ENCODE peak calls at places on chromosomes 7 and 10, in five cellular contexts. W is K562, E is SK-N-SH, Z is HepG2, T is GM12891. P is an unnamed sample.

GRCh38 chr10:24428410-24428782 is 219.5 kb downstream of the KIAA1217 start:
- DNase-seq in Z (no peak), E (no peak), W (no peak), T (no peak), P (no peak)

GRCh38 chr10:28569506-28570159 is 36.7 kb downstream of the WAC start:
- DNase-seq in E (no peak), W (peak; percentile 23), Z (peak; percentile 66), T (no peak), P (no peak)

GRCh38 chr7:139698879-139699278 is 78.9 kb downstream of the HIPK2 start:
- DNase-seq in Z (no peak), W (no peak), T (no peak), E (no peak), P (no peak)

GRCh38 chr10:71582019-71582418 is 137.6 kb downstream of the C10orf105 start:
- DNase-seq in T (no peak), Z (no peak), E (no peak), W (peak; percentile 51), P (no peak)

GRCh38 chr10:51892965-51893658 is 193.7 kb upstream of the CSTF2T start:
- DNase-seq in W (no peak), Z (peak; percentile 10), E (peak; percentile 26), T (no peak), P (no peak)

GRCh38 chr10:54554028-54554427 is 247.0 kb downstream of the PCDH15 start:
- DNase-seq in T (no peak), W (no peak), E (no peak), Z (no peak), P (no peak)

GRCh38 chr10:77566228-77566627 is 71.4 kb downstream of the KCNMA1 start:
- DNase-seq in E (no peak), T (no peak), Z (no peak), W (no peak), P (no peak)

GRCh38 chr7:102097601-102098161 is 189.0 kb upstream of the SH2B2 start:
- DNase-seq in T (no peak), E (no peak), W (no peak), Z (no peak), P (no peak)

GRCh38 chr10:124083740-124084397 is 9.5 kb downstream of the CHST15 start:
- DNase-seq in Z (no peak), W (no peak), E (no peak), T (no peak), P (no peak)

GRCh38 chr7:155948845-155949244 is 136.6 kb upstream of the SHH start:
- DNase-seq in E (no peak), T (no peak), Z (no peak), W (no peak), P (no peak)

GRCh38 chr7:84393776-84394175 is 199.2 kb upstream of the SEMA3A start:
- DNase-seq in Z (no peak), W (no peak), E (no peak), T (no peak), P (no peak)

GRCh38 chr10:102919237-102919959 is 1.3 kb downstream of the CNNM2 start:
- DNase-seq in W (no peak), E (peak; percentile 38), T (no peak), Z (peak; percentile 18), P (no peak)

GRCh38 chr7:130814753-130815152 is 80.7 kb upstream of the KLF14 start:
- DNase-seq in W (no peak), Z (no peak), E (no peak), T (no peak), P (no peak)

GRCh38 chr7:150388709-150389531 is 9.8 kb downstream of the ZNF775 start:
- DNase-seq in W (no peak), T (no peak), Z (peak; percentile 98), E (no peak), P (no peak)

GRCh38 chr7:28005075-28005847 is 175.3 kb downstream of the JAZF1 start:
- DNase-seq in Z (no peak), T (no peak), W (no peak), E (no peak), P (no peak)

GRCh38 chr10:68501691-68502090 is 25.6 kb downstream of the SLC25A16 start:
- DNase-seq in T (no peak), Z (no peak), E (no peak), W (no peak), P (no peak)

GRCh38 chr7:85021090-85021704 is 165.7 kb downstream of the SEMA3D start:
- DNase-seq in W (peak; percentile 22), T (no peak), E (no peak), Z (no peak), P (no peak)

GRCh38 chr7:38070718-38071117 is 107.3 kb upstream of the STARD3NL start:
- DNase-seq in T (peak; percentile 10), Z (no peak), E (peak; percentile 73), W (peak; percentile 35), P (no peak)

GRCh38 chr7:20520530-20520929 is 94.9 kb upstream of the ABCB5 start:
- DNase-seq in Z (no peak), E (no peak), T (no peak), W (no peak), P (no peak)

GRCh38 chr7:24778543-24779282 is 21.4 kb upstream of the GSDME start:
- DNase-seq in E (no peak), W (no peak), T (no peak), Z (no peak), P (no peak)

GRCh38 chr7:155234950-155235789 is 62.5 kb upstream of the INSIG1 start:
- DNase-seq in W (no peak), T (no peak), Z (no peak), E (no peak), P (no peak)

GRCh38 chr7:15041226-15041625 is 138.7 kb upstream of the DGKB start:
- DNase-seq in Z (no peak), W (no peak), T (no peak), E (no peak), P (no peak)

GRCh38 chr7:156906281-156906680 is 13.3 kb upstream of the LMBR1 start:
- DNase-seq in W (no peak), E (no peak), T (no peak), Z (no peak), P (no peak)

GRCh38 chr10:31083765-31084184 is 52.1 kb upstream of the ZNF438 start:
- DNase-seq in Z (peak; percentile 20), E (peak; percentile 47), W (peak; percentile 27), T (no peak), P (no peak)

GRCh38 chr10:71877818-71878217 is 26.8 kb upstream of the PSAP start:
- DNase-seq in E (no peak), Z (no peak), W (no peak), T (no peak), P (no peak)

GRCh38 chr10:13505040-13505680 is 23.7 kb downstream of the BEND7 start:
- DNase-seq in E (no peak), T (no peak), W (no peak), Z (no peak), P (no peak)

GRCh38 chr10:11442001-11442773 is 169.3 kb downstream of the USP6NL start:
- DNase-seq in E (no peak), T (no peak), W (no peak), Z (no peak), P (no peak)

DNA sequence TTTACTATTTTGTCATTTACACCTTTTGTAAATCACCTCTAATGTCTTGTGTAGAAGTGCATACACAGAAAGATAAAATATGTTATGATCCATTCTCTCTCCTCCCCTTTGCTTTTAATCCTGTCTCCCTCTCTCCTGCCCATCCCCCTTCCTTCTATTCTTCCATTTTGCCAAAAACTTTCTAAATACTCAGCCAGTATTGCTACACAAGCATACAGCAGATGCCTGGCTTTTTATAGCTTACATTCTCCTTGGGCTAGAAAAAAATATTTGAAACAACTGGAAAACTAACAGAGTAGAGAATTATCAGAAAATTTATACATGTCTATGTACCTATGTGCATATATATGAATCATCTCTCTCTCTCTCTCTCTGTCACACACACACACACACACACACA is 308.6 kb upstream of the BMPER start:
- DNase-seq in W (no peak), E (no peak), Z (no peak), T (no peak), P (no peak)
- TF ChIP-seq TAF1 in W (no peak), E (no peak), Z (no peak), T (no peak), P (no peak)

GRCh38 chr7:26856481-26856880 is 7.9 kb downstream of the SKAP2 start:
- DNase-seq in E (no peak), W (no peak), Z (no peak), T (no peak), P (no peak)

GRCh38 chr7:26858735-26859134 is 5.7 kb downstream of the SKAP2 start:
- DNase-seq in T (no peak), W (no peak), E (no peak), Z (no peak), P (no peak)

GRCh38 chr7:26858229-26858568 is 6.2 kb downstream of the SKAP2 start:
- DNase-seq in T (no peak), Z (no peak), W (peak; percentile 34), E (no peak), P (no peak)

GRCh38 chr7:26857170-26857533 is 7.2 kb downstream of the SKAP2 start:
- DNase-seq in Z (no peak), T (no peak), W (no peak), E (no peak), P (no peak)

GRCh38 chr7:26857534-26858228 is 6.7 kb downstream of the SKAP2 start:
- DNase-seq in Z (no peak), T (no peak), W (no peak), E (peak; percentile 13), P (no peak)
- TF ChIP-seq TAF1 in Z (no peak), T (no peak), W (no peak), E (no peak), P (no peak)

DNA sequence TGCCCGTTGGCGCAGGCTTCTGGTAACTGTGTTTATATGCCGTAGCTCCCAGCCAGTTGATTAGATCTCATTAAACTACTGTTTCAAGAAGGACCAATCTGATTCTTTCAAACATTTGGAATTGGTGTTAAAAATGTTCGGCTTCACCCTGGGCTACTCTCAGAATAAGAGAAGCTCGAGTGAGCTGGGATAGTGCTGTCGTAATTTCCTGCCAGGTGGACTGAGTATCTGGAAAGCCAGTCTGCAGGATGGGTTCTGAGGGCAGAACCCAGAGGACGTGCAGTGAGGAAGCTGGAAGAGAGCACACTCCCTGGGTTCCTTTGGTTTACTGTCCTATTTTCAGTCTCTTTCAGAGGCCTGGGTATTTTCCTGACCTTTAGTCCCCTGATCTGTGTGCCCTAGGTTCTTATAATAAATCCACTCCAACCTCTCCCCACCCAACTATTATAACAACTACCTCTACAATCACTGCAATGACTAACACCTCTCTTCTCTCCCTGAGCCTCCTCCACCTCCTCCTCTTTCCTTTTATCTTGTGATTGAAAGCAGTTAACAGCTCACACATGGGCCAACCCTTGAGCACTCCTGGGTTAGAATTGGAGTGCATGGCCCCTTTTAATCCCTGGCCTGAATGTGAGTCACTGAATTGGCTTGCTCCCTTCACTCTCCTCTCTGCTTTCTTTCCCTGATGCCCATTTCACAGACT is 63.0 kb downstream of the AOAH start:
- DNase-seq in W (no peak), E (no peak), T (no peak), Z (no peak), P (no peak)
- TF ChIP-seq TAF1 in W (no peak), E (no peak), T (no peak), Z (no peak), P (no peak)

GRCh38 chr7:54874804-54875203 is 115.8 kb upstream of the SEC61G start:
- DNase-seq in T (no peak), E (no peak), Z (no peak), W (no peak), P (no peak)

GRCh38 chr7:54880326-54880989 is 121.4 kb upstream of the SEC61G start:
- DNase-seq in Z (peak; percentile 49), W (no peak), E (no peak), T (no peak), P (no peak)

GRCh38 chr7:54878339-54878738 is 119.3 kb upstream of the SEC61G start:
- DNase-seq in Z (no peak), T (no peak), E (no peak), W (no peak), P (no peak)

GRCh38 chr7:54879776-54880175 is 120.8 kb upstream of the SEC61G start:
- DNase-seq in T (no peak), Z (no peak), E (no peak), W (no peak), P (no peak)

GRCh38 chr7:54877683-54878082 is 118.7 kb upstream of the SEC61G start:
- DNase-seq in T (no peak), W (no peak), E (no peak), Z (peak; percentile 24), P (no peak)
- TF ChIP-seq TAF1 in T (no peak), W (no peak), E (no peak), Z (no peak), P (no peak)

P was measured in GM12892.